ENCODE peak calls at places on chromosomes 1 and 21, in four cellular contexts. L, H, I and X are unnamed samples.

GRCh38 chr21:33041981-33042380 is 16.2 kb downstream of the OLIG2 start:
- DNase-seq in L (no peak), H (no peak), I (no peak), X (no peak)

GRCh38 chr1:100080331-100080730 is 52.4 kb downstream of the SASS6 start:
- DNase-seq in L (no peak), H (no peak), I (no peak), X (no peak)

GRCh38 chr1:64167176-64167575 is 36.2 kb upstream of the UBE2U start:
- DNase-seq in L (no peak), H (no peak), I (no peak), X (no peak)

GRCh38 chr1:19169642-19170041 is 40.4 kb downstream of the UBR4 start:
- DNase-seq in L (no peak), H (no peak), I (no peak), X (no peak)

GRCh38 chr1:159266832-159267231 is 35.3 kb upstream of the FCER1A start:
- DNase-seq in L (no peak), H (no peak), I (no peak), X (no peak)

GRCh38 chr21:32807717-32808380 is 36.3 kb upstream of the PAXBP1 start:
- DNase-seq in L (no peak), H (no peak), I (no peak), X (no peak)

GRCh38 chr1:21334214-21335087 is 44.2 kb upstream of the ECE1 start:
- DNase-seq in L (peak), H (peak), I (peak), X (peak)

GRCh38 chr1:212692774-212693644 is 6.6 kb downstream of the BATF3 start:
- DNase-seq in L (no peak), H (no peak), I (no peak), X (no peak)

GRCh38 chr1:29286194-29286767 is 50.0 kb downstream of the PTPRU start:
- DNase-seq in L (no peak), H (no peak), I (no peak), X (peak)

DNA sequence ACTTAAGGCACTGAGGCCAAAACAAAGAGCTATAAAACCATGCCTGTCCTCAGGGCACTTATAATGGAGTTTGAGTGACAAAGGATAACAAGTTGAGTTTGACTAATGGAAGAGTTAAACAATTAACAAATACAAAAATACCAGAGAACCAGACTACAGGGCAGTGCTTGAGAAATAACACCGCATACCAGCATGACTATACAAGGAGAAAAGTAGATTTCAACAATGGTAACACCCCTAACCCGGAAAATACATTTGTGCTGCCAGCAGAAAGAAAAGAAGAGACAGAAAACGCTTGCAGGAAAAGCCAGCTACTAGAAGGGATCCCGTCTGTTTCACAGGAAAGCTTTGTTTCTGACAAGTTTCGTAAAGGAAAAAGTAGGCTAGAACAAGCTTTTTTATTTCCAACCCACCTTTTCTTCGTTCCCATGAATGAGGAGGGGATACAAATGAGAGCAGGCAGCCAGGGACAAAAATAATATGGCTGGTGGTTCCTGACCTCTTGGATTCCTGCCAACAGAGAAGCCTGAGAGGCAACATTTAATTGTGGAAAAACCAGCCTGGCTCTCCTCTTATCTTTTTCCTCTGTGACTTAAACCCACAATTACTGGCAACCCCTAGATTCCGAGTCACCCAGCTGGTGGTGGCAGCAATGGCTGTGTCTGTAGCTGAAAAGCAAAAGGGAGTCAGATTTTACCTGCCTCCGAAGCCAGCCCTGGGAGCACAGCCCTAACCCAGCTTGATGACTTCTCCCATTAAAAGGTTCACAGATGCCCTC is 56.5 kb downstream of the WLS start:
- DNase-seq in L (peak), H (no peak), I (no peak), X (no peak)
- TF ChIP-seq POLR2A in L (no peak), H (no peak), I (no peak), X (no peak)

GRCh38 chr1:46686255-46686654 is 14.6 kb downstream of the TEX38 start:
- DNase-seq in L (no peak), H (no peak), I (no peak), X (no peak)

GRCh38 chr1:46681333-46682034 is 9.8 kb downstream of the TEX38 start:
- DNase-seq in L (no peak), H (no peak), I (no peak), X (no peak)

GRCh38 chr1:46684670-46685069 is 13.0 kb downstream of the TEX38 start:
- DNase-seq in L (no peak), H (no peak), I (no peak), X (no peak)

GRCh38 chr1:46679789-46680573 is 8.3 kb downstream of the TEX38 start:
- DNase-seq in L (no peak), H (no peak), I (no peak), X (no peak)

DNA sequence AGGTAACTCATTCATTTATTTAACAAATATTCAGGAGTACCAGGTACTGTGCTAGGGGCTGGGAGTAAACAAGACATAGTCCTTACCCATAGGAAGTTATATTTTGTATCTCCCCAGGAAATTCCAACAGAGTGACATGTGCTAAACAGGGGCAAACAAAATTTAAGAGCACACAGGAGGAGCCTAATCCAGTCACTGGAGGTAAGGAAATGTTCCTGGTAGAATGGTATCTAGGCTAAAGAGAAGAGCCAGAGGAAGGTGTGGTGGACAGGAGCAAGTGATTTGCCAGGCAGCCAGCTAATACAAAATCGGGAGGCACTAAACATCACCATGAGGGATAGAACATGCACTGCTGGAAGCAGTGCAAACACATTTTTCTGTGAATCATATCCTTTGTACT is 10.4 kb downstream of the TEX38 start:
- DNase-seq in L (no peak), H (no peak), I (no peak), X (no peak)
- TF ChIP-seq POLR2A in L (no peak), H (no peak), I (no peak), X (no peak)

GRCh38 chr1:36305915-36306209 is 306 bp upstream of the SH3D21 start:
- DNase-seq in L (no peak), H (no peak), I (no peak), X (peak)

GRCh38 chr1:36304970-36305914 is 926 bp upstream of the SH3D21 start:
- DNase-seq in L (no peak), H (peak), I (peak), X (no peak)

GRCh38 chr1:36307601-36308330 is 1.6 kb downstream of the SH3D21 start:
- DNase-seq in L (no peak), H (no peak), I (peak), X (peak)

GRCh38 chr1:36306210-36306901 is at the start of gene SH3D21:
- DNase-seq in L (peak), H (peak), I (peak), X (peak)

DNA sequence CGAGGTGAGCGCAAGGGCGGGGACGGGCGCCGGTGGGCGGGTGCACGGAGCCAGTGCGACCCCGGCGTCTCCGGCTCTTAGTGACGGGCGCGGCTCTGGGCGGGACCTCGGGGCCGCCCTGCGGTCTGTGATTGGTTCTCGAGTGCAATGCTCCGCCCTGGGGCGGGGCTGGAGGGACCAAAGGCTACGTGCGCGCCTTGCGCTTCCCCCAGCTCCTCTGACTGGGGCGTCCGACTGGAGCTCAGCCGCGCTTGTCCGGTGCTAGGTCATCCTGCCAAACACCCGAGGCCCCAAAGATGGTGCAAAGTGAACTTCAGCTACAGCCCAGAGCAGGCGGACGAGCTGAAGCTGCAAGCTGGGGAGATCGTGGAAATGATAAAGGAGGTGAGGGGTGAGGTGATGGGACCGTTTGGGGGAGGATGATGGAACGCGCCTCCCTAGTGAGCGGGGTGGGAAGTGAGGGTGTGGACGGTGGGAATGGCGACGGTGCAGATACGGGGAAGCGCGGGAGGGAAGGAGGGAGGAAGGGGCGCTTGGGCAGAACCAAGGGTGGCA is 811 bp downstream of the SH3D21 start:
- DNase-seq in L (peak), H (peak), I (peak), X (peak)
- TF ChIP-seq POLR2A in L (no peak), H (peak), I (peak), X (no peak)

DNA sequence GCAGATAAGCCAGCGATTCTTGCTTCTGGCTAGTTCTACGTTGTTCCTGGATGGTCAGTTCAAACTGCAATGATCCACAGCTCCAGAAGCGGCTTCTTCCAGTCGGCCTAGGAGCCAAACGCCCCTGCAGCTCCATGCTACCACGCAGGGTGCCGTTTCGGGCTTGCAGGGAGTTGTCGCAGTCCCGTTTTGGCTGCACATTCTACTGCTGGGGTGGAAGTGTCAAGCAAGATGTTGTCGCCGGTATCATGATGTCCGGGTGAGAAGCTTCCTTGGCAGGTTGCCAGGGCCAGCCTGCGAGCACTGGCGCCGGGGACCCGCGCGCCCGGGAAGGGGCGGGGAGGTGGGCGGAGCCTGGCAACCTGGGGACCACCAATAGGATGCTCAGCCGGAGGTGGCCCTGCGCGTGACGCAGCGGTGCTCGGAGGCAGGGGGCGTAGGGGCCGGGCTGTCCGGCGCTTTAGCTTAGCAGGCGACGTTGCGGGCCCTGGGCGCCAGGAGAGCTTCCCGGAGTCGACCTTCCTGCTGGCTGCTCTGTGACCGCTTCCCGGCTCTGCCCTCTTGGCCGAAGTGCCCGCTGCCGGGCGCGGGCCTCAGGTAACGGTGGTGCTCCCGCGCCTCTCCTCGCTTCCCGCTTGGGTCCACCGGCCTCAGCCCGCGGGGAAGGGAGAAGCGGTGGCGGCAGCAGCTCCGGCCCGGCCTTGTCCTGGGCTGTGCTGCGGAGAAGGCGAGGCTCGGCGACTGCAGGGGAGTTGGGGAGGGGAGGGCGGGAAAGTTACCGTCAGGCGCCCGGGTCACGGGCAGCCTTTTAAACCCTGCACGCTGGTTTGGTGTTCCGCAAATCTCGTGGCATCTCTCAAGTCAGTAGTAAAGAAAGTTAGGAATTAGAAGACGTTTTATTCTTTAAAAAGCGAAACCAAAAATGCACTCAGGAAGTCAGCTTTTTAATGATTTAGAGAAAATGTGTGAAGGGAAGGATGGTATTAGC is at the start of gene SOAT1:
- DNase-seq in L (peak), H (peak), I (peak), X (peak)
- TF ChIP-seq POLR2A in L (peak), H (peak), I (peak), X (no peak)